ENCODE peak calls at places on chromosomes 16 and 17, in eight cellular contexts. Z is iris pigment epithelial cell; L is heart left ventricle; X is T-helper 2 cell; F is NCI-H1092; U is activated naive CD4-positive, alpha-beta T cell; M is H7; K is T-helper 9 cell. J is an unnamed sample.

GRCh38 chr17:46726106-46726670 is 92.3 kb downstream of the WNT3 start:
- DNase-seq in Z (peak), L (no peak), X (no peak), F (no peak), U (no peak), M (no peak), K (no peak), J (no peak)

GRCh38 chr17:35084987-35085386 is 21.5 kb upstream of the RFFL start:
- DNase-seq in Z (peak), L (no peak), X (no peak), F (no peak), U (no peak), M (no peak), K (no peak), J (no peak)

GRCh38 chr17:2387086-2388019 is 13.5 kb downstream of the MNT start:
- DNase-seq in Z (no peak), L (no peak), X (no peak), F (no peak), U (no peak), M (no peak), K (no peak), J (no peak)

GRCh38 chr16:67651039-67651438 is 6.1 kb downstream of the CARMIL2 start:
- DNase-seq in Z (no peak), L (no peak), X (no peak), F (no peak), U (no peak), M (no peak), K (no peak), J (no peak)

GRCh38 chr16:11586375-11586855 is 304 bp downstream of the LITAF start:
- DNase-seq in Z (no peak), L (no peak), X (peak), F (no peak), U (peak), M (no peak), K (no peak), J (no peak)

GRCh38 chr16:74297296-74297665 is 667 bp downstream of the PSMD7 start:
- DNase-seq in Z (peak), L (no peak), X (peak), F (no peak), U (no peak), M (peak), K (peak), J (peak)

GRCh38 chr16:10964891-10965326 is 20.5 kb downstream of the CLEC16A start:
- DNase-seq in Z (no peak), L (no peak), X (peak), F (no peak), U (no peak), M (no peak), K (peak), J (no peak)

GRCh38 chr17:58870747-58871146 is 115.1 kb downstream of the PPM1E start:
- DNase-seq in Z (peak), L (no peak), X (no peak), F (no peak), U (no peak), M (no peak), K (no peak), J (no peak)

GRCh38 chr17:21252289-21252874 is 828 bp downstream of the NATD1 start:
- DNase-seq in Z (no peak), L (no peak), X (no peak), F (no peak), U (no peak), M (no peak), K (no peak), J (no peak)

GRCh38 chr16:28321700-28322411 is 29.5 kb downstream of the SBK1 start:
- DNase-seq in Z (peak), L (no peak), X (peak), F (no peak), U (no peak), M (peak), K (peak), J (peak)

GRCh38 chr17:17701112-17701511 is 19.9 kb downstream of the RAI1 start:
- DNase-seq in Z (no peak), L (no peak), X (no peak), F (no peak), U (no peak), M (no peak), K (no peak), J (no peak)

GRCh38 chr16:24821129-24821528 is 24.6 kb upstream of the SLC5A11 start:
- DNase-seq in Z (no peak), L (no peak), X (no peak), F (no peak), U (no peak), M (no peak), K (no peak), J (no peak)

GRCh38 chr16:51880776-51881175 is 666.2 kb downstream of the TOX3 start:
- DNase-seq in Z (peak), L (no peak), X (no peak), F (no peak), U (no peak), M (no peak), K (no peak), J (no peak)

GRCh38 chr16:85330694-85331188 is 218.5 kb upstream of the CIBAR2 start:
- DNase-seq in Z (peak), L (no peak), X (no peak), F (peak), U (no peak), M (peak), K (no peak), J (peak)

GRCh38 chr17:4806420-4806769 is 557 bp upstream of the PLD2 start:
- DNase-seq in Z (peak), L (no peak), X (no peak), F (no peak), U (no peak), M (no peak), K (no peak), J (no peak)

GRCh38 chr17:78917451-78918307 is 7.5 kb downstream of the TIMP2 start:
- DNase-seq in Z (no peak), L (no peak), X (no peak), F (no peak), U (no peak), M (no peak), K (no peak), J (no peak)

GRCh38 chr17:17837380-17837821 is 615 bp upstream of the SREBF1 start:
- DNase-seq in Z (peak), L (peak), X (no peak), F (no peak), U (no peak), M (no peak), K (no peak), J (no peak)

GRCh38 chr17:76189247-76189646 is 48.2 kb upstream of the FOXJ1 start:
- DNase-seq in Z (no peak), L (no peak), X (no peak), F (no peak), U (no peak), M (no peak), K (no peak), J (no peak)

J was measured in endothelial cell.